ENCODE peak calls at places on chromosomes 11 and 22, in ten cellular contexts. S, L, O, X, J, M, C, U, P and T are unnamed samples.

GRCh38 chr22:45296628-45297297 is 12.0 kb downstream of the UPK3A start:
- DNase-seq in O (peak; percentile 55), X (no peak), L (no peak), J (no peak), U (no peak), P (no peak), M (peak; percentile 66), C (no peak), S (no peak), T (peak; percentile 24)

GRCh38 chr22:36471341-36471821 is 10.1 kb downstream of the TXN2 start:
- DNase-seq in L (no peak), X (no peak), M (no peak), J (no peak), U (no peak), O (no peak), S (no peak), C (no peak), P (no peak), T (no peak)

GRCh38 chr11:107799245-107799859 is 59.2 kb downstream of the SLC35F2 start:
- DNase-seq in C (peak; percentile 81), X (peak; percentile 63), P (peak; percentile 44), S (peak; percentile 69), L (peak; percentile 36), U (peak; percentile 7), O (peak; percentile 31), J (peak; percentile 51), M (peak; percentile 69), T (peak; percentile 51)

GRCh38 chr11:65392186-65392829 is 5.9 kb downstream of the FRMD8 start:
- DNase-seq in X (no peak), L (no peak), O (no peak), P (no peak), S (no peak), C (no peak), M (no peak), U (no peak), J (no peak), T (no peak)

GRCh38 chr11:46252373-46252914 is 25.0 kb upstream of the CREB3L1 start:
- DNase-seq in P (peak; percentile 89), L (no peak), O (no peak), U (no peak), M (no peak), J (peak; percentile 83), X (no peak), S (no peak), C (no peak), T (no peak)

GRCh38 chr11:794766-795637 is 3.1 kb downstream of the SLC25A22 start:
- DNase-seq in L (no peak), S (no peak), O (no peak), C (no peak), U (no peak), J (no peak), X (no peak), P (no peak), M (no peak), T (no peak)

GRCh38 chr11:128956401-128957203 is 13.9 kb upstream of the TP53AIP1 start:
- DNase-seq in M (peak; percentile 36), X (peak; percentile 71), O (peak; percentile 34), P (peak; percentile 79), S (peak; percentile 53), J (peak; percentile 69), L (peak; percentile 45), C (no peak), U (peak; percentile 26), T (peak; percentile 51)

GRCh38 chr11:13289081-13289480 is 11.5 kb downstream of the BMAL1 start:
- DNase-seq in X (no peak), O (no peak), P (no peak), C (no peak), L (no peak), U (no peak), S (peak; percentile 8), M (no peak), J (no peak), T (no peak)

GRCh38 chr22:49586873-49587272 is 240.8 kb downstream of the BRD1 start:
- DNase-seq in O (no peak), U (no peak), M (no peak), J (no peak), S (no peak), P (no peak), X (no peak), L (no peak), C (no peak), T (no peak)

GRCh38 chr11:26846222-26846621 is 124.4 kb upstream of the SLC5A12 start:
- DNase-seq in J (no peak), S (no peak), L (no peak), U (no peak), C (no peak), M (no peak), P (no peak), X (no peak), O (no peak), T (no peak)

GRCh38 chr22:19998232-19998951 is 18.2 kb downstream of the ARVCF start:
- DNase-seq in X (peak; percentile 87), O (no peak), J (peak; percentile 59), P (no peak), C (no peak), U (no peak), L (no peak), S (no peak), M (no peak), T (no peak)

GRCh38 chr11:113506893-113507292 is 31.7 kb upstream of the DRD2 start:
- DNase-seq in C (no peak), M (no peak), P (no peak), S (no peak), O (no peak), X (no peak), U (no peak), L (no peak), J (no peak), T (no peak)

GRCh38 chr11:84106560-84106959 is 820.4 kb upstream of the CCDC90B start:
- DNase-seq in S (no peak), O (no peak), P (no peak), J (no peak), X (no peak), M (no peak), C (no peak), U (no peak), L (no peak), T (no peak)

GRCh38 chr22:47409501-47410275 is 647.2 kb downstream of the TBC1D22A start:
- DNase-seq in U (no peak), O (no peak), J (no peak), P (no peak), X (no peak), M (no peak), L (no peak), S (no peak), C (no peak), T (no peak)

GRCh38 chr11:27183672-27184457 is 143.2 kb downstream of the BBOX1 start:
- DNase-seq in X (peak; percentile 72), J (peak; percentile 68), P (peak; percentile 60), L (peak; percentile 78), S (peak; percentile 28), O (peak; percentile 9), U (no peak), C (peak; percentile 75), M (peak; percentile 46), T (peak; percentile 32)

GRCh38 chr22:25235547-25236290 is 16.3 kb downstream of the CRYBB2 start:
- DNase-seq in U (no peak), P (peak; percentile 83), O (peak; percentile 24), L (peak; percentile 4), C (peak; percentile 71), S (peak; percentile 95), M (peak; percentile 80), J (peak; percentile 62), X (peak; percentile 86), T (peak; percentile 17)

GRCh38 chr11:41878158-41878557 is 418.7 kb upstream of the LRRC4C start:
- DNase-seq in U (no peak), X (no peak), O (no peak), L (no peak), M (no peak), C (no peak), P (no peak), J (no peak), S (no peak), T (no peak)

GRCh38 chr22:37337204-37337943 is 55.1 kb downstream of the CYTH4 start:
- DNase-seq in X (no peak), J (no peak), S (no peak), C (no peak), L (no peak), P (no peak), U (no peak), O (no peak), M (no peak), T (no peak)

GRCh38 chr11:70538641-70539359 is 140.5 kb downstream of the CTTN start:
- DNase-seq in S (no peak), O (no peak), C (no peak), J (no peak), U (no peak), M (no peak), X (no peak), P (no peak), L (no peak), T (no peak)

GRCh38 chr11:94793822-94794221 is 25.7 kb downstream of the AMOTL1 start:
- DNase-seq in J (no peak), X (no peak), O (no peak), C (no peak), U (no peak), L (no peak), M (no peak), S (no peak), P (no peak), T (no peak)

GRCh38 chr11:2102132-2102882 is 36.9 kb downstream of the IGF2 start:
- DNase-seq in C (no peak), X (no peak), L (no peak), S (no peak), U (no peak), M (no peak), P (no peak), O (no peak), J (no peak), T (no peak)

GRCh38 chr22:21443057-21443734 is 24.0 kb upstream of the TMEM191C start:
- DNase-seq in L (no peak), C (peak; percentile 38), P (no peak), M (peak; percentile 3), J (no peak), S (no peak), X (peak; percentile 17), O (no peak), U (no peak), T (no peak)

GRCh38 chr11:126007263-126007662 is 55.4 kb downstream of the CDON start:
- DNase-seq in O (no peak), L (no peak), U (peak; percentile 46), M (no peak), C (no peak), J (no peak), X (no peak), P (no peak), S (no peak), T (no peak)

GRCh38 chr11:73240190-73240781 is 22.2 kb downstream of the P2RY2 start:
- DNase-seq in O (no peak), J (no peak), U (peak; percentile 9), S (no peak), X (no peak), M (no peak), C (peak; percentile 64), L (no peak), P (no peak), T (no peak)

GRCh38 chr22:19448076-19448607 is 631 bp upstream of the C22orf39 start:
- DNase-seq in O (no peak), S (peak; percentile 48), J (peak; percentile 44), U (no peak), X (no peak), M (peak; percentile 42), L (no peak), P (peak; percentile 76), C (no peak), T (no peak)

GRCh38 chr11:103091441-103091809 is 535 bp downstream of the DCUN1D5 start:
- DNase-seq in C (peak; percentile 67), L (no peak), P (peak; percentile 56), J (peak; percentile 70), S (peak; percentile 24), U (no peak), M (peak; percentile 54), O (peak; percentile 31), X (no peak), T (peak; percentile 23)

GRCh38 chr11:76237041-76237649 is 30.8 kb upstream of the WNT11 start:
- DNase-seq in O (no peak), M (no peak), J (no peak), S (no peak), P (no peak), X (no peak), C (no peak), U (peak; percentile 35), L (no peak), T (no peak)

GRCh38 chr11:99069831-99070444 is 49.2 kb downstream of the CNTN5 start:
- DNase-seq in O (no peak), U (no peak), P (peak; percentile 75), M (peak; percentile 6), J (peak; percentile 93), X (peak; percentile 53), C (no peak), S (peak; percentile 10), L (no peak), T (no peak)